ENCODE peak calls at places on chromosomes 7 and 10, in five cellular contexts. T, U, C, E and J are unnamed samples.

GRCh38 chr7:103068429-103069403 is 5.9 kb downstream of the FBXL13 start:
- DNase-seq in T (no peak), U (no peak), C (no peak), E (no peak), J (no peak)

GRCh38 chr7:66741706-66742053 is 1.1 kb downstream of the RABGEF1 start:
- DNase-seq in T (no peak), U (no peak), C (no peak), E (no peak), J (no peak)

GRCh38 chr10:90394306-90394705 is 463.5 kb downstream of the HTR7 start:
- DNase-seq in T (no peak), U (no peak), C (no peak), E (no peak), J (no peak)

GRCh38 chr7:134925766-134926165 is 60.5 kb upstream of the AGBL3 start:
- DNase-seq in T (no peak), U (no peak), C (no peak), E (no peak), J (no peak)

GRCh38 chr10:86523348-86523747 is 1.8 kb upstream of the WAPL start:
- DNase-seq in T (peak; percentile 21), U (no peak), C (no peak), E (no peak), J (no peak)

GRCh38 chr10:52488606-52489485 is 174.8 kb downstream of the DKK1 start:
- DNase-seq in T (peak; percentile 46), U (no peak), C (no peak), E (no peak), J (no peak)

GRCh38 chr7:62361-63116 is 129.8 kb upstream of the FAM20C start:
- DNase-seq in T (no peak), U (no peak), C (no peak), E (no peak), J (no peak)

GRCh38 chr7:39428221-39428620 is 138.0 kb upstream of the YAE1 start:
- DNase-seq in T (no peak), U (no peak), C (no peak), E (no peak), J (no peak)

GRCh38 chr10:3779146-3779707 is 5.8 kb downstream of the KLF6 start:
- DNase-seq in T (no peak), U (no peak), C (no peak), E (no peak), J (no peak)

GRCh38 chr7:158405324-158405723 is 182.3 kb downstream of the PTPRN2 start:
- DNase-seq in T (no peak), U (no peak), C (no peak), E (no peak), J (no peak)

GRCh38 chr7:127854383-127854782 is 176.9 kb downstream of the LRRC4 start:
- DNase-seq in T (no peak), U (no peak), C (no peak), E (no peak), J (no peak)

GRCh38 chr7:74101061-74101681 is 17.6 kb downstream of the LIMK1 start:
- DNase-seq in T (no peak), U (no peak), C (peak; percentile 63), E (peak; percentile 60), J (peak; percentile 69)

GRCh38 chr7:104951546-104951945 is 62.5 kb upstream of the KMT2E start:
- DNase-seq in T (no peak), U (no peak), C (no peak), E (no peak), J (no peak)

GRCh38 chr7:111730476-111731300 is 168.4 kb upstream of the IMMP2L start:
- DNase-seq in T (peak; percentile 24), U (no peak), C (peak; percentile 29), E (no peak), J (no peak)

GRCh38 chr10:101218423-101219136 is 10.7 kb downstream of the LBX1 start:
- DNase-seq in T (no peak), U (no peak), C (no peak), E (no peak), J (no peak)

GRCh38 chr10:30752481-30752881 is 122.9 kb upstream of the LYZL2 start:
- DNase-seq in T (no peak), U (no peak), C (no peak), E (no peak), J (no peak)

GRCh38 chr10:109933984-109934565 is 10.8 kb upstream of the XPNPEP1 start:
- DNase-seq in T (no peak), U (no peak), C (no peak), E (no peak), J (no peak)

GRCh38 chr10:110865804-110866482 is 5.8 kb upstream of the PDCD4 start:
- DNase-seq in T (no peak), U (no peak), C (no peak), E (no peak), J (no peak)

GRCh38 chr10:124669824-124670654 is 74.1 kb downstream of the FAM53B start:
- DNase-seq in T (no peak), U (no peak), C (no peak), E (no peak), J (no peak)

GRCh38 chr7:134029743-134030142 is 97.4 kb upstream of the LRGUK start:
- DNase-seq in T (no peak), U (no peak), C (no peak), E (no peak), J (no peak)

GRCh38 chr7:138025215-138026186 is 23.6 kb upstream of the CREB3L2 start:
- DNase-seq in T (no peak), U (no peak), C (no peak), E (no peak), J (no peak)

GRCh38 chr10:129936266-129936922 is 27.7 kb downstream of the EBF3 start:
- DNase-seq in T (no peak), U (no peak), C (no peak), E (no peak), J (no peak)

GRCh38 chr10:124002391-124003069 is 90.9 kb downstream of the CHST15 start:
- DNase-seq in T (no peak), U (no peak), C (peak; percentile 5), E (no peak), J (no peak)

GRCh38 chr7:3300221-3300650 is 816 bp upstream of the SDK1 start:
- DNase-seq in T (peak; percentile 3), U (no peak), C (no peak), E (no peak), J (no peak)

GRCh38 chr7:122416316-122416925 is 111.9 kb upstream of the FEZF1 start:
- DNase-seq in T (no peak), U (no peak), C (no peak), E (no peak), J (no peak)

GRCh38 chr10:132158810-132159209 is 27.9 kb upstream of the DPYSL4 start:
- DNase-seq in T (no peak), U (no peak), C (no peak), E (no peak), J (no peak)

GRCh38 chr7:128099204-128099671 is 68.0 kb upstream of the LRRC4 start:
- DNase-seq in T (no peak), U (no peak), C (no peak), E (no peak), J (no peak)

DNA sequence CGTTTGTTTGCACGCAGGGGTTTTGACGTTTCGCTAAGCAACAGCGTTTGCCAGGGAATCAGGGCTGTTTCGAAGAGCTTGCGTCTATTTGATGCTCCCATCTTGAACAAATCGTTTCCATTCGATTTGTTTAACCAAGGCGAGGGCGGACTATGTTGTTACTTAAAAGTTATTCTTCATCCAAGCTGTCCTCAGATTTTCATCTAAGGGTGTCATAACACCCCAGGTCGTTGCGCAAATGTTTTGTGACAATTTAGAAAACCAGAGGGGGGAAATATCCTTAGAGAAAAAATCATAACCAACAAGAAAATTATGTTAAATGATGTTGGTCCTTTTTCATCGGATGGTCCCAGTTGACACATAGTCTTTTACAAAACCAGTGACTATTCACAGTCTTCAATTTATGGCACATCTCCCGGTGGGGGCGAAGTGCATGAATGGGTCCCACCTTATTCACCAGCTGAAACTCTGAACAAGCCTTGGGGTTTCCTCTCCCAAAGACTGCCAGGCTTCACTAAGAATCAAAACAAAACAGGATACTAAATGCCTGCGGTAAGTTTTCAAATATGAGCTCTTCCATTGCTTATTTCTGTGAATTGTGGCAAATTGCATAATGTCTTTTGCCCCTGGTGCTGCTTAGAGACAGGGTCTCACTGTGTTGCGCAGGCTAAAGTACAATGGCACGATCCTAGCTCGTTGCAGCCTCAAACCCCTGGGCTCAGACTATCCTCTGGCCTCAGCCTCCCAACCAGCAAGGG is 109.9 kb downstream of the REEP3 start:
- DNase-seq in T (no peak), U (no peak), C (no peak), E (no peak), J (no peak)
- TF ChIP-seq POLR2A in T (no peak), U (no peak), C (no peak), E (no peak), J (no peak)

DNA sequence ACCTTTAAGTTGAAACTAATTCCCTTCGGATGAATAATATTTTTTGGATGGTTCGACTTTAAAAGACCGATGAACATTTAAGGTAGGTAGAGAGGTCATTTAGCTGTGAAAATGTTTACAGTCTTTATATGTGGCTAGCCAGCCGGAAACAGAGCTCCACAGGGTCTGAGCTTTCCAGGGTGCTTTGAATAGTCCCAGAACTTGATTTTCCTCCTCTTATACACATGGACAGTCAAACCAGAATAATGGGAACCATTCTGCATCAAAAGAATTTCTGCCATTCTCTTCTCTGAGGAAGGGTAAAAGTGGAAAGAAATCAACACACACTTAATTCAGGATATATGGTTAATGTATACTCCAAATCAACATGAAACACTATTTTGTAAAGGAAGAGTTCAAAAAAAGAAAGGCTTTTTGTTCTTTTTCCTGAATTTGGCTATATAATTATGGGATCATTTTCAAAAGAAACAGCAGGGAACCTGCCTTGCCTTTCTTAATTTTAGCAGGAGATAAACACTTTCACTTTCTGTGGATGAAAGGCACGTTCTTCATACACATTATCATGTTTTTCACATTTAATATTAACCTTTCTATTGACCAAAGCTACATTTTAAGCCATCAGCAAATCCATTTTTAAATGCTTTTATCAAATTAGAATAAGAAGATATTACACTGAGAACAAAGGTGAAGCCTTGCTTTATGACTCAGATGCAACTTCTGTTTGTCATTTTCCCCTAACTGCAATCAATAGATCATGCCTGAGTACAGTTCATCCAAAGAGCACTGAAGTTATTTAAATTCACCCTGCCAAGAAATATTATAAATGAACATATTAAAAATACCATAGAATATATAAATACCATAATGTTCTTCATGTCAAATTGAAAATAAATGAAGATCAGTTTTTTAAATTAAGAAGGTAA is 307.3 kb downstream of the THSD7A start:
- DNase-seq in T (no peak), U (no peak), C (no peak), E (no peak), J (no peak)
- TF ChIP-seq TAF1 in T (no peak), U (no peak), C (no peak), E (no peak), J (no peak)

GRCh38 chr10:97149065-97149680 is 36.6 kb downstream of the SLIT1 start:
- DNase-seq in T (no peak), U (no peak), C (no peak), E (no peak), J (no peak)
- TF ChIP-seq POLR2AphosphoS5 in T (no peak), U (no peak), C (no peak), E (no peak), J (no peak)

GRCh38 chr10:73096041-73096451 is 620 bp downstream of the P4HA1 start:
- DNase-seq in T (no peak), U (peak; percentile 41), C (no peak), E (no peak), J (peak; percentile 44)

GRCh38 chr10:73094986-73095478 is 1.6 kb downstream of the P4HA1 start:
- DNase-seq in T (no peak), U (no peak), C (no peak), E (no peak), J (no peak)

GRCh38 chr10:73094249-73094850 is 2.3 kb downstream of the P4HA1 start:
- DNase-seq in T (no peak), U (no peak), C (no peak), E (no peak), J (no peak)

GRCh38 chr10:73096452-73097304 is at the start of gene P4HA1:
- DNase-seq in T (peak; percentile 93), U (peak; percentile 85), C (peak; percentile 90), E (peak; percentile 96), J (peak; percentile 91)

GRCh38 chr10:73095479-73096021 is 1.1 kb downstream of the P4HA1 start:
- DNase-seq in T (peak; percentile 49), U (no peak), C (no peak), E (no peak), J (no peak)
- TF ChIP-seq POLR2A in T (no peak), U (no peak), C (no peak), E (no peak), J (no peak)